ENCODE peak calls at places on chromosomes 1 and 21, in five cellular contexts. One of them, this sample, is unnamed.

GRCh38 chr21:42026072-42026415 is 15.9 kb upstream of the ZBTB21 start:
- DNase-seq in esophagus squamous epithelium: no peak
- DNase-seq in ovary: peak
- DNase-seq in GM12891: no peak
- DNase-seq in testis: no peak
- DNase-seq in this sample: no peak

GRCh38 chr1:39405358-39405757 is 86.1 kb upstream of the BMP8A start:
- DNase-seq in GM12891: no peak
- DNase-seq in ovary: peak
- DNase-seq in esophagus squamous epithelium: no peak
- DNase-seq in testis: no peak
- DNase-seq in this sample: no peak

GRCh38 chr1:209491496-209491895 is 92.0 kb upstream of the CAMK1G start:
- DNase-seq in testis: no peak
- DNase-seq in GM12891: no peak
- DNase-seq in ovary: no peak
- DNase-seq in esophagus squamous epithelium: no peak
- DNase-seq in this sample: no peak

GRCh38 chr1:231407537-231408396 is 14.3 kb downstream of the EGLN1 start:
- DNase-seq in esophagus squamous epithelium: no peak
- DNase-seq in testis: peak
- DNase-seq in ovary: no peak
- DNase-seq in GM12891: no peak
- DNase-seq in this sample: no peak

GRCh38 chr1:118486213-118486612 is 301.2 kb upstream of the SPAG17 start:
- DNase-seq in testis: no peak
- DNase-seq in ovary: no peak
- DNase-seq in esophagus squamous epithelium: no peak
- DNase-seq in GM12891: no peak
- DNase-seq in this sample: no peak

GRCh38 chr1:214990619-214991018 is 91.9 kb upstream of the KCNK2 start:
- DNase-seq in testis: no peak
- DNase-seq in GM12891: no peak
- DNase-seq in ovary: no peak
- DNase-seq in esophagus squamous epithelium: no peak
- DNase-seq in this sample: peak

GRCh38 chr1:182662121-182662890 is 22.1 kb downstream of the RGS8 start:
- DNase-seq in esophagus squamous epithelium: no peak
- DNase-seq in ovary: no peak
- DNase-seq in testis: no peak
- DNase-seq in GM12891: no peak
- DNase-seq in this sample: no peak

GRCh38 chr1:200180821-200181220 is 153.3 kb downstream of the NR5A2 start:
- DNase-seq in esophagus squamous epithelium: no peak
- DNase-seq in ovary: no peak
- DNase-seq in GM12891: no peak
- DNase-seq in testis: no peak
- DNase-seq in this sample: peak

GRCh38 chr1:212566522-212567479 is 41.8 kb upstream of the ATF3 start:
- DNase-seq in GM12891: peak
- DNase-seq in testis: peak
- DNase-seq in ovary: no peak
- DNase-seq in esophagus squamous epithelium: no peak
- DNase-seq in this sample: peak

GRCh38 chr21:45460011-45460565 is 55.1 kb downstream of the COL18A1 start:
- DNase-seq in ovary: no peak
- DNase-seq in testis: no peak
- DNase-seq in esophagus squamous epithelium: no peak
- DNase-seq in GM12891: no peak
- DNase-seq in this sample: no peak

GRCh38 chr21:43290529-43291346 is 121.9 kb downstream of the CRYAA start:
- DNase-seq in testis: no peak
- DNase-seq in esophagus squamous epithelium: no peak
- DNase-seq in ovary: no peak
- DNase-seq in GM12891: peak
- DNase-seq in this sample: no peak

GRCh38 chr1:109242387-109242786 is 7.0 kb upstream of the CELSR2 start:
- DNase-seq in GM12891: no peak
- DNase-seq in testis: peak
- DNase-seq in ovary: no peak
- DNase-seq in esophagus squamous epithelium: no peak
- DNase-seq in this sample: no peak

GRCh38 chr1:229582011-229582694 is 23.6 kb upstream of the ABCB10 start:
- DNase-seq in testis: peak
- DNase-seq in esophagus squamous epithelium: no peak
- DNase-seq in ovary: peak
- DNase-seq in GM12891: no peak
- DNase-seq in this sample: no peak

GRCh38 chr21:22885079-22885478 is 1886.9 kb downstream of the NCAM2 start:
- DNase-seq in testis: no peak
- DNase-seq in esophagus squamous epithelium: no peak
- DNase-seq in ovary: no peak
- DNase-seq in GM12891: no peak
- DNase-seq in this sample: no peak

GRCh38 chr1:201769966-201770365 is 59.0 kb upstream of the IPO9 start:
- DNase-seq in GM12891: no peak
- DNase-seq in ovary: no peak
- DNase-seq in esophagus squamous epithelium: no peak
- DNase-seq in testis: peak
- DNase-seq in this sample: no peak

DNA sequence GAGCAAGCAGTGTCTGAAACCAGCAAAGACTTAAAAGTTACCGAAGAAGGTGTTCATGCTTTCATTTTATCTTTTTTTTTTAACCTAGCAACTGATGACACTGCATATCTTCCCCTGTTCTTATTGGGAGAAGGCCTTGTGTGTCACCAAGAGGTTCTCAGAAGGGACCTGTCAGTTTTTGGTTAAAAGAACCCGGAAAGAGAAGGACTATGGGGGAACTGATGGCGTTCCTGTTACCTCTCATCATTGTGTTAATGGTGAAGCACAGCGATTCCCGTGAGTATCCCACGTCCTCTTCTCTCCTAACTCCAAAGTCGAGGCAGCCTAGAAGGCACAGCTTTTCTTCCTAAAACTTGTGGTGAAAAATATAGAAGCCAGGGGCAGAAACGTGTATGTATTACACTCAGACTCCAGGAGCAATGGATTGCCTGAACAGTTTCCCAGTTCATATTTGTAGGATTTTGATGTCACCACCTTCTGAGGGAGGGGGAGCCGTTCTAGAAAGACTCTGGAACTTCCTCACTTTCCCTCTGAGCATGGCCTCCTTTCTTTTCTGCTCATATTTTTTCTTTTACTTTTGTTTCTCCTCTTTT is at the start of gene MR1:
- DNase-seq in ovary: peak
- DNase-seq in GM12891: peak
- DNase-seq in testis: peak
- DNase-seq in esophagus squamous epithelium: no peak
- DNase-seq in this sample: peak
- TF ChIP-seq POLR2A in ovary: peak
- TF ChIP-seq POLR2A in GM12891: peak
- TF ChIP-seq POLR2A in testis: no peak
- TF ChIP-seq POLR2A in esophagus squamous epithelium: peak
- TF ChIP-seq POLR2A in this sample: peak

GRCh38 chr1:156020293-156021086 is at the start of gene SSR2:
- DNase-seq in GM12891: peak
- DNase-seq in testis: peak
- DNase-seq in esophagus squamous epithelium: peak
- DNase-seq in ovary: peak
- DNase-seq in this sample: peak
- TF ChIP-seq POLR2A in GM12891: peak
- TF ChIP-seq POLR2A in testis: no peak
- TF ChIP-seq POLR2A in esophagus squamous epithelium: no peak
- TF ChIP-seq POLR2A in ovary: peak
- TF ChIP-seq POLR2A in this sample: peak

DNA sequence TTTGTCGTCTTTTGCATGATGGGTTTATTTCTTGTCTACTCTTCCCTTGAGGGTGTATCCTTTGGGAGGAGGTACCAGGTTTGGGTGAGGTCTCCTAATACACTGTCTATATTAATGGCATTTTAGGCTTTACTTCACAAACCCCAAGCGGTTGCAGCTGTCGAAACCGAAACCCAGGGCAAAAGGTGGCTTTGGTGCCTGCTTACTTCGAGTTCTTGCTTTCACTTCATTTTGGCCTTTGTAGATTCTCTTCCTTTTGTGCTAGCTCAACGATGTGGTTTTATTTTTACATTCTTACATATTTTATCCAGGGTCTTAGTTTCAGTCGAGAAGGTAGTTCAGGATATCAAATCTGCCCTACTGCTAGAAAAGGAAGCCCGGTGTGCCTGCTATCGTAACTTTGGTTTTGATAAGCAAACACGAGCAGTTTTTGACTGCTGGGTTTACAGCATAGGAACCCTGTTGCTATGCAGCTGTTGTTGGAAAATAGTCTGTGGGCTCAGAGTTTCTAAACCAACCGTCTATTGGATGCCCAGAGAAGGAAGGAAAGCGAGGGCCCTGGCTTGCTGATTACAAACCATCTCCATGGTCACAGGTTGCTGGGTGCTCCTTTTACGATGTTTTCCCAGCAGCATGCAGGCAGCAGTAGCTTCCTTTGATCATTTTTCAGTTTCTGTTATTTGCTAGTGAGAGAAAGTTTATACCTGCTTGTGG is 9.8 kb upstream of the TSPAN2 start:
- DNase-seq in testis: no peak
- DNase-seq in esophagus squamous epithelium: no peak
- DNase-seq in ovary: no peak
- DNase-seq in GM12891: no peak
- DNase-seq in this sample: no peak
- TF ChIP-seq POLR2A in testis: no peak
- TF ChIP-seq POLR2A in esophagus squamous epithelium: no peak
- TF ChIP-seq POLR2A in ovary: no peak
- TF ChIP-seq POLR2A in GM12891: no peak
- TF ChIP-seq POLR2A in this sample: no peak

DNA sequence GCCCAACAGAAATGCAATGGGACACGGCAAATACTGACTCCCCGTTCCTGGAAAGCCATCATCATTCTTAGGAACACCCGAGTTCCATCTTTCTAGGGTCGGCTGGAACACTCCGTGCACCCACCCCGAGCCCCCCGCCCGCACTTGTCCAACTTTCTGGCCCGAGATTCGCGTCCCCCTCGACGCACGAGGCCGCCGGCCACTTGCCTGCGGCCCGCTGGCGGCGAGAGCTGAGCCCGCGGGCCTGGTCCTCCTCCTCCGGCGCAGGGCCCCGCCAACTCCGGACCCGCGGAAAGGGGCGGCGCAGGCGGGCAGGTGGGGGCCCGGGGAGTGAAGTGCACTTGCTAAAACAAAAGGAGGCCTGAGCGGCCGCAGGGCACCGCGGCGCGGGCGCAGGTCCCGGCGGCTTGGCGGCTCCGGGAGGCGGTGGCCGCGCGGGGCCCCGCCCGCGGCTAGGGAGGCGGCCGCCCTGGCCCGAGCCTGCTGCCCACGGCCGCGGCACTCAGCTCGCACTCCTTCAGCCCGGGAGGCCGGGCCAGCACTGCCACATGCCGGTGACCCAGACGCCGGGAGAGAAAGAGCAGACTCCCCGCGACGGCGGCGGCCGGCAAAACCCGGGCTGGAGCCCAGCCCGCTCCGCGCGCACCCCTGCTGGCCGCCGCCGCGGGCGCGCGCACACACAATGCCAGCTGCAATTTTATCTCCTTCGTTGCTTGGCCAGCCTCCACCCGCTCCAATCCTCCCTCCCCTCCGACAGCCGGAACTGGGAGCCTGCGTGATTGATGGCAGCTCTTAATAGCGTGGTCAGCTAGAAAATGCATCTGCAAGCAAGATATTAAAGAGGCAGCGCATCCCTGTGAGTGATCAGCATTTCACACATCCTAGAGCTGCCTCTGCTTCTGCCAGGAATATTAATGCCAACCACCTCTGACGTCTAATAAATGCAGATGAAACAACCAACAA is 114.3 kb downstream of the RERE start:
- DNase-seq in esophagus squamous epithelium: peak
- DNase-seq in GM12891: peak
- DNase-seq in testis: peak
- DNase-seq in ovary: peak
- DNase-seq in this sample: peak
- TF ChIP-seq POLR2A in esophagus squamous epithelium: peak
- TF ChIP-seq POLR2A in GM12891: no peak
- TF ChIP-seq POLR2A in testis: no peak
- TF ChIP-seq POLR2A in ovary: peak
- TF ChIP-seq POLR2A in this sample: peak

GRCh38 chr1:150562384-150563339 is 13.5 kb downstream of the ADAMTSL4 start:
- DNase-seq in testis: no peak
- DNase-seq in esophagus squamous epithelium: peak
- DNase-seq in ovary: peak
- DNase-seq in GM12891: no peak
- DNase-seq in this sample: no peak
- TF ChIP-seq POLR2A in testis: no peak
- TF ChIP-seq POLR2A in esophagus squamous epithelium: no peak
- TF ChIP-seq POLR2A in ovary: no peak
- TF ChIP-seq POLR2A in GM12891: peak
- TF ChIP-seq POLR2A in this sample: no peak

This sample was measured in H54.